ENCODE peak calls at places on chromosomes 2 and 18, in seven cellular contexts. One of them, this sample, is unnamed. For H3K9me3, the result is how much of the 10 kb centered on the place peaks cover.

GRCh38 chr2:11213090-11213638 is 57.9 kb downstream of the SLC66A3 start:
- DNase-seq in AG04450: peak
- DNase-seq in heart right ventricle: no peak
- DNase-seq in lung: no peak
- DNase-seq in mucosa of descending colon: no peak
- DNase-seq in tibial artery: no peak
- DNase-seq in T-helper 17 cell: no peak
- DNase-seq in this sample: no peak

GRCh38 chr2:73736855-73737779 is at the start of gene TPRKB:
- DNase-seq in AG04450: peak
- DNase-seq in heart right ventricle: peak
- DNase-seq in lung: peak
- DNase-seq in mucosa of descending colon: peak
- DNase-seq in tibial artery: peak
- DNase-seq in T-helper 17 cell: peak
- DNase-seq in this sample: peak

GRCh38 chr18:11145413-11146191 is 3.8 kb downstream of the PIEZO2 start:
- DNase-seq in AG04450: no peak
- DNase-seq in heart right ventricle: no peak
- DNase-seq in lung: no peak
- DNase-seq in mucosa of descending colon: no peak
- DNase-seq in tibial artery: no peak
- DNase-seq in T-helper 17 cell: no peak
- DNase-seq in this sample: no peak

GRCh38 chr2:26605195-26605968 is 35.8 kb downstream of the CIB4 start:
- DNase-seq in AG04450: no peak
- DNase-seq in heart right ventricle: no peak
- DNase-seq in lung: no peak
- DNase-seq in mucosa of descending colon: no peak
- DNase-seq in tibial artery: peak
- DNase-seq in T-helper 17 cell: no peak
- DNase-seq in this sample: no peak

GRCh38 chr18:39441648-39442047 is 1876.0 kb upstream of the CELF4 start:
- DNase-seq in AG04450: no peak
- DNase-seq in heart right ventricle: no peak
- DNase-seq in lung: no peak
- DNase-seq in mucosa of descending colon: no peak
- DNase-seq in tibial artery: no peak
- DNase-seq in T-helper 17 cell: no peak
- DNase-seq in this sample: no peak

GRCh38 chr2:113174369-113174735 is 581 bp downstream of the PSD4 start:
- DNase-seq in AG04450: no peak
- DNase-seq in heart right ventricle: no peak
- DNase-seq in lung: no peak
- DNase-seq in mucosa of descending colon: no peak
- DNase-seq in tibial artery: no peak
- DNase-seq in T-helper 17 cell: no peak
- DNase-seq in this sample: no peak

GRCh38 chr18:7576685-7577084 is 9.6 kb downstream of the PTPRM start:
- DNase-seq in AG04450: no peak
- DNase-seq in heart right ventricle: no peak
- DNase-seq in lung: no peak
- DNase-seq in mucosa of descending colon: no peak
- DNase-seq in tibial artery: no peak
- DNase-seq in T-helper 17 cell: no peak
- DNase-seq in this sample: no peak

GRCh38 chr18:58303363-58303762 is 259.3 kb downstream of the NEDD4L start:
- DNase-seq in AG04450: no peak
- DNase-seq in heart right ventricle: no peak
- DNase-seq in lung: no peak
- DNase-seq in mucosa of descending colon: no peak
- DNase-seq in tibial artery: no peak
- DNase-seq in T-helper 17 cell: no peak
- DNase-seq in this sample: no peak

GRCh38 chr2:130341562-130342019 is 1.1 kb upstream of the IMP4 start:
- DNase-seq in AG04450: no peak
- DNase-seq in heart right ventricle: no peak
- DNase-seq in lung: no peak
- DNase-seq in mucosa of descending colon: no peak
- DNase-seq in tibial artery: peak
- DNase-seq in T-helper 17 cell: no peak
- DNase-seq in this sample: peak

GRCh38 chr2:165796129-165796528 is 2.1 kb upstream of the GALNT3 start:
- DNase-seq in AG04450: no peak
- DNase-seq in heart right ventricle: no peak
- DNase-seq in lung: no peak
- DNase-seq in mucosa of descending colon: no peak
- DNase-seq in tibial artery: no peak
- DNase-seq in T-helper 17 cell: no peak
- DNase-seq in this sample: no peak

GRCh38 chr2:64865073-64865830 is 123.9 kb upstream of the SLC1A4 start:
- DNase-seq in AG04450: no peak
- DNase-seq in heart right ventricle: peak
- DNase-seq in lung: peak
- DNase-seq in mucosa of descending colon: peak
- DNase-seq in tibial artery: peak
- DNase-seq in T-helper 17 cell: peak
- DNase-seq in this sample: peak

GRCh38 chr2:177692828-177693269 is 300.3 kb downstream of the AGPS start:
- DNase-seq in AG04450: no peak
- DNase-seq in heart right ventricle: no peak
- DNase-seq in lung: no peak
- DNase-seq in mucosa of descending colon: no peak
- DNase-seq in tibial artery: no peak
- DNase-seq in T-helper 17 cell: no peak
- DNase-seq in this sample: no peak

GRCh38 chr2:135985826-135986393 is 484 bp upstream of the DARS1 start:
- DNase-seq in AG04450: no peak
- DNase-seq in heart right ventricle: no peak
- DNase-seq in lung: no peak
- DNase-seq in mucosa of descending colon: no peak
- DNase-seq in tibial artery: no peak
- DNase-seq in T-helper 17 cell: no peak
- DNase-seq in this sample: no peak

GRCh38 chr18:23964282-23965238 is 50.0 kb upstream of the TTC39C start:
- DNase-seq in AG04450: no peak
- DNase-seq in heart right ventricle: no peak
- DNase-seq in lung: no peak
- DNase-seq in mucosa of descending colon: peak
- DNase-seq in tibial artery: no peak
- DNase-seq in T-helper 17 cell: peak
- DNase-seq in this sample: no peak

GRCh38 chr2:178298785-178299212 is 104.5 kb downstream of the OSBPL6 start:
- DNase-seq in AG04450: no peak
- DNase-seq in heart right ventricle: no peak
- DNase-seq in lung: no peak
- DNase-seq in mucosa of descending colon: no peak
- DNase-seq in tibial artery: no peak
- DNase-seq in T-helper 17 cell: no peak
- DNase-seq in this sample: no peak

GRCh38 chr18:42306208-42306980 is 351.4 kb downstream of the PIK3C3 start:
- DNase-seq in AG04450: no peak
- DNase-seq in heart right ventricle: no peak
- DNase-seq in lung: no peak
- DNase-seq in mucosa of descending colon: no peak
- DNase-seq in tibial artery: no peak
- DNase-seq in T-helper 17 cell: no peak
- DNase-seq in this sample: no peak

GRCh38 chr2:139162456-139162855 is 382.3 kb upstream of the NXPH2 start:
- DNase-seq in AG04450: no peak
- DNase-seq in heart right ventricle: no peak
- DNase-seq in lung: no peak
- DNase-seq in mucosa of descending colon: no peak
- DNase-seq in tibial artery: no peak
- DNase-seq in T-helper 17 cell: no peak
- DNase-seq in this sample: no peak

GRCh38 chr2:58131191-58132011 is 84.8 kb downstream of the VRK2 start:
- DNase-seq in AG04450: no peak
- DNase-seq in heart right ventricle: peak
- DNase-seq in lung: peak
- DNase-seq in mucosa of descending colon: no peak
- DNase-seq in tibial artery: no peak
- DNase-seq in T-helper 17 cell: no peak
- DNase-seq in this sample: peak

GRCh38 chr18:2425426-2426317 is 145.6 kb downstream of the METTL4 start:
- DNase-seq in AG04450: no peak
- DNase-seq in heart right ventricle: no peak
- DNase-seq in lung: no peak
- DNase-seq in mucosa of descending colon: no peak
- DNase-seq in tibial artery: no peak
- DNase-seq in T-helper 17 cell: no peak
- DNase-seq in this sample: no peak

GRCh38 chr2:185934232-185934631 is 195.6 kb downstream of the FSIP2 start:
- DNase-seq in AG04450: no peak
- DNase-seq in heart right ventricle: no peak
- DNase-seq in lung: no peak
- DNase-seq in mucosa of descending colon: no peak
- DNase-seq in tibial artery: no peak
- DNase-seq in T-helper 17 cell: no peak
- DNase-seq in this sample: no peak

DNA sequence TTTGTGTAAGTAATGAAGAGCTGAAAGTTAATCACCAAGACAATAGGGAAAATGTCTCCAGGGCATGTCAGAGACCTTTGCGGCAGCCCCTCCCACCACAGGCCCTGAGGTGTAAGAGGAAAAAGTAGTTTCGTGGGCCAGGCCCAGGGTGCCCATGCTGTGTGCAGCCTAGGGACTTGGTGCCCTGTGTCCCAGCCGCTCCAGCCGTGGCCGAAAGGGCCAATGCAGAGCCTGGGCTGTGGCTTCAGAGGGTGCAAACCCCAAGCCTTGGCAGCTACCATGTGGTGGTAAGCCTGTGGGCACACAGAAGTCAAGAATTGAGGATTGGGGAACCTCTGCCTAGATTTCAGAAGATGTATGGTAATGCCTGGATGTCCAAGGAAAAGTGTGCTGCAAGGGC is 52.5 kb downstream of the CENPO start:
- DNase-seq in AG04450: no peak
- DNase-seq in heart right ventricle: no peak
- DNase-seq in lung: no peak
- DNase-seq in mucosa of descending colon: no peak
- DNase-seq in tibial artery: no peak
- DNase-seq in T-helper 17 cell: no peak
- DNase-seq in this sample: no peak
- H3K9me3 ChIP-seq in AG04450: under half
- H3K9me3 ChIP-seq in heart right ventricle: under half
- H3K9me3 ChIP-seq in lung: under half
- H3K9me3 ChIP-seq in mucosa of descending colon: under half
- H3K9me3 ChIP-seq in tibial artery: under half
- H3K9me3 ChIP-seq in T-helper 17 cell: under half
- H3K9me3 ChIP-seq in this sample: under half

GRCh38 chr2:176109226-176109954 is 2.3 kb downstream of the HOXD11 start:
- DNase-seq in AG04450: no peak
- DNase-seq in heart right ventricle: no peak
- DNase-seq in lung: no peak
- DNase-seq in mucosa of descending colon: no peak
- DNase-seq in tibial artery: no peak
- DNase-seq in T-helper 17 cell: no peak
- DNase-seq in this sample: no peak
- H3K9me3 ChIP-seq in AG04450: under half
- H3K9me3 ChIP-seq in heart right ventricle: under half
- H3K9me3 ChIP-seq in lung: under half
- H3K9me3 ChIP-seq in mucosa of descending colon: under half
- H3K9me3 ChIP-seq in tibial artery: under half
- H3K9me3 ChIP-seq in T-helper 17 cell: under half
- H3K9me3 ChIP-seq in this sample: under half

GRCh38 chr2:82525744-82526143 is 1933.3 kb downstream of the SUCLG1 start:
- DNase-seq in AG04450: no peak
- DNase-seq in heart right ventricle: no peak
- DNase-seq in lung: no peak
- DNase-seq in mucosa of descending colon: no peak
- DNase-seq in tibial artery: no peak
- DNase-seq in T-helper 17 cell: no peak
- DNase-seq in this sample: no peak

GRCh38 chr2:82524826-82525225 is 1934.3 kb downstream of the SUCLG1 start:
- DNase-seq in AG04450: no peak
- DNase-seq in heart right ventricle: no peak
- DNase-seq in lung: no peak
- DNase-seq in mucosa of descending colon: no peak
- DNase-seq in tibial artery: no peak
- DNase-seq in T-helper 17 cell: no peak
- DNase-seq in this sample: no peak

GRCh38 chr2:82528288-82528687 is 1930.8 kb downstream of the SUCLG1 start:
- DNase-seq in AG04450: no peak
- DNase-seq in heart right ventricle: no peak
- DNase-seq in lung: no peak
- DNase-seq in mucosa of descending colon: no peak
- DNase-seq in tibial artery: no peak
- DNase-seq in T-helper 17 cell: no peak
- DNase-seq in this sample: no peak

GRCh38 chr2:82526267-82526666 is 1932.8 kb downstream of the SUCLG1 start:
- DNase-seq in AG04450: no peak
- DNase-seq in heart right ventricle: no peak
- DNase-seq in lung: no peak
- DNase-seq in mucosa of descending colon: no peak
- DNase-seq in tibial artery: no peak
- DNase-seq in T-helper 17 cell: no peak
- DNase-seq in this sample: no peak
- H3K9me3 ChIP-seq in AG04450: under half
- H3K9me3 ChIP-seq in heart right ventricle: under half
- H3K9me3 ChIP-seq in lung: under half
- H3K9me3 ChIP-seq in mucosa of descending colon: under half
- H3K9me3 ChIP-seq in tibial artery: under half
- H3K9me3 ChIP-seq in T-helper 17 cell: under half
- H3K9me3 ChIP-seq in this sample: under half

DNA sequence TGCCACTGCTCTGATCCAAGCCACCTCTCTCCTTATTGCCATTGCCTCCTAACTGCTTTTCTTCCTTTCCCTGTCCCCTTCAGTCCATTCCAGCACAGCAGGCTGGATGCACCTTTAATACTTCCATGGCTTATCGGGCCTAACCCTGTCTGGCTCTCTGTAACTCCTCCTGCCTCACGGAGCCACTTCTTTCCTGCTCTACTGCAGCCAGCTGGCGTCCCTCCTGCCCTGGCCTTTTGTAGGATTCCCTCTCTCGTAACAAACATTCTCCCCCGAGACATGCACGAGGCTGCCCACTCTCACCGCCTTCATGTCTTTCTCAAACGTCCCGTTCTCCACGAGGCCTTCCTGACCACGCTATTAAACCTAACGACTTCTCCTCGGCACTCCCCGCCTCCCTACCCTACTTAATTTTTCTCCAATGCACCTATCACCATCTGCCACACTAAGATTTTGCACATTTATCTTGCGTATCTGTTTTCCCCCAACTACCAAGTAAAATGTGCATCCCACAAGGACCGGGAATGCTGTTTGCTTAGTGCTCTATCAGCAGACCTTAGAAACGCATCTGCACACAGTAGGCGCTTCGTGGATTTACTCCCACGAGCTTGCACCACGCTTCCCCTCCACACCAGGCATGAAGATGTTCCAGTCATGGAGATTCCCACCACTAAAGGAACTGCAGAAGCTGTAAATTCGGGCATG is 728 bp upstream of the C18orf63 start:
- DNase-seq in AG04450: no peak
- DNase-seq in heart right ventricle: peak
- DNase-seq in lung: no peak
- DNase-seq in mucosa of descending colon: no peak
- DNase-seq in tibial artery: no peak
- DNase-seq in T-helper 17 cell: no peak
- DNase-seq in this sample: no peak
- H3K9me3 ChIP-seq in AG04450: under half
- H3K9me3 ChIP-seq in heart right ventricle: under half
- H3K9me3 ChIP-seq in lung: under half
- H3K9me3 ChIP-seq in mucosa of descending colon: under half
- H3K9me3 ChIP-seq in tibial artery: under half
- H3K9me3 ChIP-seq in T-helper 17 cell: under half
- H3K9me3 ChIP-seq in this sample: under half

GRCh38 chr2:229243880-229244560 is 27.1 kb downstream of the PID1 start:
- DNase-seq in AG04450: no peak
- DNase-seq in heart right ventricle: no peak
- DNase-seq in lung: no peak
- DNase-seq in mucosa of descending colon: no peak
- DNase-seq in tibial artery: no peak
- DNase-seq in T-helper 17 cell: no peak
- DNase-seq in this sample: no peak
- H3K9me3 ChIP-seq in AG04450: under half
- H3K9me3 ChIP-seq in heart right ventricle: under half
- H3K9me3 ChIP-seq in lung: under half
- H3K9me3 ChIP-seq in mucosa of descending colon: under half
- H3K9me3 ChIP-seq in tibial artery: under half
- H3K9me3 ChIP-seq in T-helper 17 cell: under half
- H3K9me3 ChIP-seq in this sample: under half